ENCODE peak calls at places on chromosomes 12 and 14, in seven cellular contexts. R is GOT3; U is amniotic stem cell; O is stimulated activated CD4-positive, alpha-beta T cell treated with anti-CD3 and anti-CD28 coated beads, Interleukin-4, amount 100 ng/mL, for 4 hours; K is GM04504; P is pons; V is prostate gland. Z is an unnamed sample.

GRCh38 chr14:28536889-28537288 is 229.7 kb upstream of the FOXG1 start:
- DNase-seq in O (no peak), P (no peak), V (no peak), U (no peak), R (no peak), K (no peak), Z (no peak)

GRCh38 chr12:40632933-40633332 is 59.3 kb upstream of the CNTN1 start:
- DNase-seq in R (no peak), U (no peak), P (no peak), O (no peak), V (no peak), K (no peak), Z (no peak)

GRCh38 chr14:22556021-22556989 is 32.7 kb downstream of the DAD1 start:
- DNase-seq in P (no peak), U (no peak), O (peak; percentile 98), V (peak; percentile 19), R (peak; percentile 26), K (no peak), Z (no peak)

GRCh38 chr12:57151741-57152407 is 4.5 kb upstream of the LRP1-AS start:
- DNase-seq in R (no peak), V (peak; percentile 29), P (no peak), U (peak; percentile 54), O (no peak), K (peak; percentile 72), Z (no peak)

GRCh38 chr14:29584992-29585391 is 342.7 kb downstream of the PRKD1 start:
- DNase-seq in V (peak; percentile 14), O (no peak), U (peak; percentile 56), P (peak; percentile 32), K (peak; percentile 64), R (peak; percentile 1), Z (no peak)

GRCh38 chr14:73238262-73238852 is 1.1 kb downstream of the PAPLN start:
- DNase-seq in P (no peak), V (peak; percentile 51), R (no peak), O (no peak), U (peak; percentile 8), K (peak; percentile 26), Z (no peak)

GRCh38 chr12:124464062-124464461 is 103.3 kb downstream of the NCOR2 start:
- DNase-seq in R (no peak), K (no peak), U (no peak), O (no peak), P (no peak), V (no peak), Z (no peak)

GRCh38 chr12:56172839-56173238 is 14.7 kb downstream of the MYL6 start:
- DNase-seq in P (no peak), R (no peak), O (no peak), K (no peak), V (no peak), U (no peak), Z (no peak)

GRCh38 chr14:104096751-104097700 is 11.5 kb downstream of the ASPG start:
- DNase-seq in U (no peak), V (no peak), K (no peak), P (no peak), R (no peak), O (no peak), Z (no peak)

GRCh38 chr14:69643430-69644200 is 32.2 kb downstream of the SUSD6 start:
- DNase-seq in O (peak; percentile 89), R (no peak), P (no peak), K (no peak), U (no peak), V (peak; percentile 94), Z (no peak)

GRCh38 chr14:64303471-64303917 is 9.3 kb upstream of the ESR2 start:
- DNase-seq in P (peak; percentile 66), V (no peak), R (no peak), O (no peak), U (peak; percentile 17), K (peak; percentile 28), Z (peak; percentile 79)

GRCh38 chr14:102900631-102901571 is 21.6 kb upstream of the AMN start:
- DNase-seq in O (no peak), K (no peak), U (no peak), R (no peak), P (no peak), V (no peak), Z (no peak)

GRCh38 chr14:22099942-22100763 is 426.5 kb upstream of the OR4E1 start:
- DNase-seq in P (peak; percentile 70), U (no peak), K (no peak), V (peak; percentile 38), O (peak; percentile 62), R (no peak), Z (no peak)

GRCh38 chr12:47686645-47687240 is 19.1 kb downstream of the RPAP3 start:
- DNase-seq in R (no peak), P (peak; percentile 60), K (peak; percentile 11), U (peak; percentile 15), O (peak; percentile 9), V (no peak), Z (peak; percentile 61)

GRCh38 chr14:49497725-49498348 is 88.3 kb downstream of the RPS29 start:
- DNase-seq in R (no peak), K (peak; percentile 28), V (peak; percentile 27), O (no peak), U (peak; percentile 51), P (peak; percentile 81), Z (peak; percentile 71)

GRCh38 chr14:24734917-24735500 is 101.0 kb upstream of the GZMB start:
- DNase-seq in P (peak; percentile 93), U (peak; percentile 49), K (peak; percentile 9), V (peak; percentile 71), O (no peak), R (no peak), Z (peak; percentile 24)

GRCh38 chr14:68779761-68780323 is 13.0 kb downstream of the ZFP36L1 start:
- DNase-seq in O (peak; percentile 70), V (peak; percentile 79), R (no peak), U (peak; percentile 45), K (peak; percentile 93), P (no peak), Z (no peak)

GRCh38 chr12:85784096-85784720 is 52.0 kb downstream of the RASSF9 start:
- DNase-seq in V (no peak), O (no peak), U (no peak), R (no peak), K (no peak), P (no peak), Z (no peak)

GRCh38 chr12:75703131-75703530 is 191.7 kb upstream of the KRR1 start:
- DNase-seq in P (no peak), V (no peak), K (no peak), U (no peak), R (no peak), O (no peak), Z (no peak)

GRCh38 chr12:107679346-107679745 is 6.3 kb upstream of the PWP1 start:
- DNase-seq in R (no peak), O (no peak), V (no peak), P (no peak), U (no peak), K (no peak), Z (no peak)

GRCh38 chr12:112824701-112825100 is 33.2 kb downstream of the RPH3A start:
- DNase-seq in P (no peak), U (no peak), R (no peak), O (no peak), K (no peak), V (no peak), Z (no peak)

GRCh38 chr12:4817813-4818212 is 91.9 kb upstream of the KCNA1 start:
- DNase-seq in R (no peak), P (no peak), U (no peak), O (no peak), V (no peak), K (no peak), Z (no peak)

GRCh38 chr12:27906658-27907473 is 65.7 kb downstream of the PTHLH start:
- DNase-seq in P (no peak), R (no peak), U (no peak), K (no peak), O (no peak), V (peak; percentile 24), Z (no peak)

GRCh38 chr12:120229583-120230325 is 28.8 kb upstream of the RPLP0 start:
- DNase-seq in V (no peak), O (no peak), P (no peak), R (no peak), K (no peak), U (peak; percentile 17), Z (peak; percentile 27)